ENCODE peak calls at places on chromosomes 11 and 22, in four cellular contexts. One of them, this sample, is unnamed.

GRCh38 chr11:105910095-105910715 is 111.8 kb downstream of the MSANTD4 start:
- DNase-seq in HCT116: no peak
- DNase-seq in breast epithelium: no peak
- DNase-seq in K562: no peak
- DNase-seq in this sample: no peak

GRCh38 chr11:75164318-75164827 is 13.5 kb downstream of the SLCO2B1 start:
- DNase-seq in HCT116: no peak
- DNase-seq in breast epithelium: no peak
- DNase-seq in K562: no peak
- DNase-seq in this sample: no peak

GRCh38 chr11:41534861-41535260 is 75.4 kb upstream of the LRRC4C start:
- DNase-seq in HCT116: no peak
- DNase-seq in breast epithelium: no peak
- DNase-seq in K562: no peak
- DNase-seq in this sample: no peak

GRCh38 chr11:15507592-15507991 is 392.9 kb downstream of the INSC start:
- DNase-seq in HCT116: no peak
- DNase-seq in breast epithelium: no peak
- DNase-seq in K562: no peak
- DNase-seq in this sample: no peak

GRCh38 chr11:70416881-70417280 is 18.6 kb downstream of the CTTN start:
- DNase-seq in HCT116: no peak
- DNase-seq in breast epithelium: no peak
- DNase-seq in K562: no peak
- DNase-seq in this sample: no peak

GRCh38 chr11:32386770-32387377 is 48.5 kb downstream of the WT1 start:
- DNase-seq in HCT116: no peak
- DNase-seq in breast epithelium: no peak
- DNase-seq in K562: peak
- DNase-seq in this sample: no peak

GRCh38 chr11:126134461-126135155 is 71.9 kb upstream of the CDON start:
- DNase-seq in HCT116: no peak
- DNase-seq in breast epithelium: no peak
- DNase-seq in K562: no peak
- DNase-seq in this sample: no peak

GRCh38 chr11:64823568-64824119 is 13.3 kb upstream of the MEN1 start:
- DNase-seq in HCT116: no peak
- DNase-seq in breast epithelium: no peak
- DNase-seq in K562: no peak
- DNase-seq in this sample: no peak

GRCh38 chr11:116832350-116833290 is 2.9 kb downstream of the APOC3 start:
- DNase-seq in HCT116: no peak
- DNase-seq in breast epithelium: no peak
- DNase-seq in K562: no peak
- DNase-seq in this sample: no peak

GRCh38 chr11:66967670-66968425 is 7.3 kb upstream of the C11orf86 start:
- DNase-seq in HCT116: no peak
- DNase-seq in breast epithelium: no peak
- DNase-seq in K562: no peak
- DNase-seq in this sample: no peak

GRCh38 chr11:69014084-69014935 is 1.3 kb upstream of the MRGPRF start:
- DNase-seq in HCT116: no peak
- DNase-seq in breast epithelium: no peak
- DNase-seq in K562: no peak
- DNase-seq in this sample: no peak

GRCh38 chr11:62601114-62601363 is 626 bp downstream of the MTA2 start:
- DNase-seq in HCT116: no peak
- DNase-seq in breast epithelium: no peak
- DNase-seq in K562: no peak
- DNase-seq in this sample: no peak

GRCh38 chr11:1942541-1943260 is 4.4 kb upstream of the MRPL23 start:
- DNase-seq in HCT116: no peak
- DNase-seq in breast epithelium: no peak
- DNase-seq in K562: no peak
- DNase-seq in this sample: no peak

GRCh38 chr11:27699926-27700350 is 317 bp downstream of the BDNF start:
- DNase-seq in HCT116: no peak
- DNase-seq in breast epithelium: no peak
- DNase-seq in K562: no peak
- DNase-seq in this sample: no peak

GRCh38 chr22:41425704-41426365 is 20.8 kb downstream of the TOB2 start:
- DNase-seq in HCT116: no peak
- DNase-seq in breast epithelium: no peak
- DNase-seq in K562: no peak
- DNase-seq in this sample: no peak

GRCh38 chr22:33867118-33867863 is 53.0 kb downstream of the LARGE1 start:
- DNase-seq in HCT116: no peak
- DNase-seq in breast epithelium: no peak
- DNase-seq in K562: no peak
- DNase-seq in this sample: no peak

GRCh38 chr11:45794169-45794568 is 10.8 kb upstream of the SLC35C1 start:
- DNase-seq in HCT116: no peak
- DNase-seq in breast epithelium: no peak
- DNase-seq in K562: no peak
- DNase-seq in this sample: no peak

GRCh38 chr22:49512471-49512870 is 315.2 kb downstream of the BRD1 start:
- DNase-seq in HCT116: no peak
- DNase-seq in breast epithelium: no peak
- DNase-seq in K562: no peak
- DNase-seq in this sample: no peak

GRCh38 chr11:71407356-71407755 is 40.8 kb downstream of the DHCR7 start:
- DNase-seq in HCT116: no peak
- DNase-seq in breast epithelium: no peak
- DNase-seq in K562: no peak
- DNase-seq in this sample: no peak

GRCh38 chr11:71446942-71447688 is 1.1 kb downstream of the DHCR7 start:
- DNase-seq in HCT116: no peak
- DNase-seq in breast epithelium: peak
- DNase-seq in K562: no peak
- DNase-seq in this sample: no peak

GRCh38 chr11:110182886-110183285 is 89.7 kb downstream of the ZC3H12C start:
- DNase-seq in HCT116: peak
- DNase-seq in breast epithelium: no peak
- DNase-seq in K562: no peak
- DNase-seq in this sample: no peak

GRCh38 chr11:125773516-125773915 is 5.1 kb downstream of the PATE2 start:
- DNase-seq in HCT116: no peak
- DNase-seq in breast epithelium: no peak
- DNase-seq in K562: no peak
- DNase-seq in this sample: no peak

GRCh38 chr22:40423882-40424640 is 53.7 kb downstream of the SGSM3 start:
- DNase-seq in HCT116: no peak
- DNase-seq in breast epithelium: no peak
- DNase-seq in K562: no peak
- DNase-seq in this sample: no peak
- H3K27ac ChIP-seq in HCT116: no peak
- H3K27ac ChIP-seq in breast epithelium: peak
- H3K27ac ChIP-seq in K562: no peak
- H3K27ac ChIP-seq in this sample: no peak

DNA sequence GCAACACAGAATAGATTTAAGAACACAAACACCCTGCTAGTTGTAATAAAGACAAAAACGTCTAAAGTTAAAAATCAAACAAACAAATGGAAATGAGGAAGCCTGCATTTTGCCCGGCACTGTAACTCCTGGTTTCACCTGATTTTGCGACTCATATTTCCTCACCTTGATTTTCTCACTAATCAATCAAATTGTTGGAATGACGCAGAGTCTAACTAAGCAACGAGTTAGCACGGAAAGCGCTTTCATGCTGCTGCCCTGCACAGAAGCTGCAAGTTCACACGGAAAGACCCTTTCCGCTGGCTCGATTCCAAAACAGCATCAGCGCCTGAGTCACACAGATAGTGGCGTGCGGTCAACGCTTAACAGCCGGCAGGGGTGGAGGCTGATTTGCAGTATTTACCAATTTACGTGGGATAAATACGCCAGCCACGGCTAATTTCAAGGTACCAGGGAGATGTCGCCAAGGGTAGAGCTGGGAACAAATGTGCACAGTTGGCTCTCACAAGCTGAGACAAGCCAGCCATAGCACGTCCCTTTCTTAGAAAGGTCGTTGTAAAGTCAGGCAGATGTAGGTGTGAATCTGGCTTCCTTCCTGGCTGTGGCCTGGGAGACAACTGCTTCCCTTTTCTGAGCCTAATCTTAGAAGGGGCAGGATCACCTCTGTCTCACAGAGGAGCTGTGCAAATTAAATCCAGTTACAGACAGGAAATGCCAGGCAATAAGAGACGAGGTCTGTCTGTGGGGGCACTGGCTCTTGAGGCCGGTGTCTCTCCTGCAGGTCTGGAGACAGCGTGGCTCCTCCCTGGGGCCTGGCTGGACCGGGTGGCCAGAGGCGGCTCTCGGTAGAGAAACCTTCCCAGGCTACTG is 76.9 kb upstream of the TTLL12 start:
- DNase-seq in HCT116: peak
- DNase-seq in breast epithelium: peak
- DNase-seq in K562: peak
- DNase-seq in this sample: no peak
- TF ChIP-seq POLR2AphosphoS5 in HCT116: no peak
- TF ChIP-seq POLR2AphosphoS5 in breast epithelium: no peak
- TF ChIP-seq POLR2AphosphoS5 in K562: peak
- TF ChIP-seq POLR2AphosphoS5 in this sample: no peak

GRCh38 chr11:10375280-10376048 is 70.6 kb downstream of the ADM start:
- DNase-seq in HCT116: no peak
- DNase-seq in breast epithelium: no peak
- DNase-seq in K562: no peak
- DNase-seq in this sample: no peak
- H3K27ac ChIP-seq in HCT116: no peak
- H3K27ac ChIP-seq in breast epithelium: peak
- H3K27ac ChIP-seq in K562: no peak
- H3K27ac ChIP-seq in this sample: no peak

GRCh38 chr11:35079581-35079980 is 59.4 kb upstream of the CD44 start:
- DNase-seq in HCT116: no peak
- DNase-seq in breast epithelium: no peak
- DNase-seq in K562: no peak
- DNase-seq in this sample: no peak

GRCh38 chr11:35084817-35085424 is 54.0 kb upstream of the CD44 start:
- DNase-seq in HCT116: no peak
- DNase-seq in breast epithelium: no peak
- DNase-seq in K562: no peak
- DNase-seq in this sample: no peak

GRCh38 chr11:35085766-35086165 is 53.2 kb upstream of the CD44 start:
- DNase-seq in HCT116: no peak
- DNase-seq in breast epithelium: no peak
- DNase-seq in K562: no peak
- DNase-seq in this sample: no peak

GRCh38 chr11:35082322-35083180 is 56.4 kb upstream of the CD44 start:
- DNase-seq in HCT116: peak
- DNase-seq in breast epithelium: peak
- DNase-seq in K562: peak
- DNase-seq in this sample: no peak

DNA sequence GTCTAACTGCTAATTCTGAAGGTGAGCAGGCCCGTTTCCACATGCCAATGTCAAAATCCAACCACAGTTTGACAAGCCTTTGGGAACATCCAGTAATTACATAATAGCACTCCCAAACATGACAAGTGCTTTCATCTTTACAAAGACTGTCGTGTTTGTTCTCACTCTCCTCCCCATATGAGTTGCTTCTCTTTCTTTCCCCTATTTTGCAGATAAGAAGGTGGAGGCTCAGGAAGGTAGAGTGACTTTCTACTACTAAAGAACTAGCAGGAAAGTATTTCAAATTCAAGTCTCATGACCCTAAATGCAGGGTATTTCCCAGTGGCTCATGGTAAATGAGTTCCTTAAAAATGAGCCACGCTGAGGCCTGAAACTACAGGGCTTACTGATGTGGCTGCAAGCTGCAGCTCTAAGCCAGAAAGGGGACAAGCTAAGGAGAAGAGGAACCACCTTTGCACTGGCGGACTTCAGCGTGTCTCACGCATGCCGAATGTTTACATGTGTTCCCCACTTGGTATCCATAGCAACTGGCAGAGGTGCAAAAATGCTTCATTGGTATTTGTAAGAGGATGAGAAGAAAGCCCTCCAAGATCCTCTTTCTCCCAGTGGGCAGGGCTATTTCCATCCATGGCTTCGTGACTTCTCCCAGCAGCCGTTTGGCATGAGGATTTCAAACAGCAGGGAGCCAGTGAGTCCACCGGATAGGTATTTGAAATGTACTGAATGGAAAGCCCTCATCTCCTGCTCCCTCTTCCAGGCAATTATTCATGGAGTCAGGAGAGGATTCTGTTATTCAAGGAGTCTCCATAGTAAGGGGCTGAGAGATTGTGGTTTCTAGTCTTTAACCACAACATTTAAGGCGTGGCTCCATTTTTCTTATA is 55.5 kb upstream of the CD44 start:
- DNase-seq in HCT116: peak
- DNase-seq in breast epithelium: peak
- DNase-seq in K562: no peak
- DNase-seq in this sample: no peak
- TF ChIP-seq POLR2AphosphoS5 in HCT116: no peak
- TF ChIP-seq POLR2AphosphoS5 in breast epithelium: no peak
- TF ChIP-seq POLR2AphosphoS5 in K562: no peak
- TF ChIP-seq POLR2AphosphoS5 in this sample: no peak

This sample was measured in SK-N-MC.